ENCODE peak calls at places on chromosomes 4 and X, in five cellular contexts. One of them, this sample, is unnamed. For H3K4me1, the result is how much of the 10 kb centered on the place peaks cover.

GRCh38 chr4:163697121-163697520 is 202.6 kb downstream of the TMA16 start:
- DNase-seq in IMR-90: peak
- DNase-seq in mammary epithelial cell: peak
- DNase-seq in spleen: no peak
- DNase-seq in tibial artery: no peak
- DNase-seq in this sample: no peak

GRCh38 chr4:74886490-74886889 is 46.4 kb upstream of the PARM1 start:
- DNase-seq in IMR-90: peak
- DNase-seq in mammary epithelial cell: peak
- DNase-seq in spleen: no peak
- DNase-seq in tibial artery: no peak
- DNase-seq in this sample: peak

GRCh38 chrX:129318375-129318774 is 204.9 kb downstream of the SMARCA1 start:
- DNase-seq in IMR-90: peak
- DNase-seq in mammary epithelial cell: peak
- DNase-seq in spleen: no peak
- DNase-seq in tibial artery: no peak
- DNase-seq in this sample: peak

GRCh38 chrX:63686878-63687714 is 97.9 kb downstream of the ARHGEF9 start:
- DNase-seq in IMR-90: peak
- DNase-seq in mammary epithelial cell: peak
- DNase-seq in spleen: no peak
- DNase-seq in tibial artery: no peak
- DNase-seq in this sample: peak

GRCh38 chr4:52102587-52102986 is 51.5 kb downstream of the SPATA18 start:
- DNase-seq in IMR-90: peak
- DNase-seq in mammary epithelial cell: peak
- DNase-seq in spleen: no peak
- DNase-seq in tibial artery: no peak
- DNase-seq in this sample: no peak

GRCh38 chr4:141425124-141425523 is 204.4 kb downstream of the ZNF330 start:
- DNase-seq in IMR-90: peak
- DNase-seq in mammary epithelial cell: peak
- DNase-seq in spleen: no peak
- DNase-seq in tibial artery: no peak
- DNase-seq in this sample: no peak

GRCh38 chr4:10082047-10082446 is 34.6 kb downstream of the WDR1 start:
- DNase-seq in IMR-90: no peak
- DNase-seq in mammary epithelial cell: no peak
- DNase-seq in spleen: peak
- DNase-seq in tibial artery: peak
- DNase-seq in this sample: no peak

GRCh38 chrX:100944601-100945000 is 15.9 kb upstream of the XKRX start:
- DNase-seq in IMR-90: no peak
- DNase-seq in mammary epithelial cell: no peak
- DNase-seq in spleen: no peak
- DNase-seq in tibial artery: no peak
- DNase-seq in this sample: no peak

GRCh38 chrX:86047174-86047991 is at the start of gene CHM:
- DNase-seq in IMR-90: peak
- DNase-seq in mammary epithelial cell: peak
- DNase-seq in spleen: peak
- DNase-seq in tibial artery: peak
- DNase-seq in this sample: peak

GRCh38 chr4:138310498-138310897 is 68.3 kb upstream of the SLC7A11 start:
- DNase-seq in IMR-90: peak
- DNase-seq in mammary epithelial cell: peak
- DNase-seq in spleen: no peak
- DNase-seq in tibial artery: no peak
- DNase-seq in this sample: no peak

GRCh38 chrX:150202641-150203248 is 160.4 kb upstream of the MAMLD1 start:
- DNase-seq in IMR-90: peak
- DNase-seq in mammary epithelial cell: peak
- DNase-seq in spleen: peak
- DNase-seq in tibial artery: peak
- DNase-seq in this sample: no peak

GRCh38 chrX:46782034-46782433 is 23.1 kb upstream of the SLC9A7 start:
- DNase-seq in IMR-90: no peak
- DNase-seq in mammary epithelial cell: no peak
- DNase-seq in spleen: no peak
- DNase-seq in tibial artery: no peak
- DNase-seq in this sample: no peak

GRCh38 chrX:20515841-20516461 is 249.2 kb upstream of the RPS6KA3 start:
- DNase-seq in IMR-90: peak
- DNase-seq in mammary epithelial cell: peak
- DNase-seq in spleen: no peak
- DNase-seq in tibial artery: no peak
- DNase-seq in this sample: peak

GRCh38 chr4:8072235-8072968 is 86.2 kb downstream of the ABLIM2 start:
- DNase-seq in IMR-90: no peak
- DNase-seq in mammary epithelial cell: no peak
- DNase-seq in spleen: no peak
- DNase-seq in tibial artery: no peak
- DNase-seq in this sample: no peak

GRCh38 chr4:5969777-5970176 is 48.5 kb downstream of the C4orf50 start:
- DNase-seq in IMR-90: no peak
- DNase-seq in mammary epithelial cell: no peak
- DNase-seq in spleen: no peak
- DNase-seq in tibial artery: no peak
- DNase-seq in this sample: no peak

GRCh38 chr4:121936101-121936500 is 15.8 kb downstream of the TRPC3 start:
- DNase-seq in IMR-90: peak
- DNase-seq in mammary epithelial cell: no peak
- DNase-seq in spleen: no peak
- DNase-seq in tibial artery: no peak
- DNase-seq in this sample: no peak

GRCh38 chrX:3697701-3698279 is 15.7 kb downstream of the PRKX start:
- DNase-seq in IMR-90: peak
- DNase-seq in mammary epithelial cell: peak
- DNase-seq in spleen: no peak
- DNase-seq in tibial artery: peak
- DNase-seq in this sample: peak

GRCh38 chr4:7276538-7276937 is 84.2 kb downstream of the SORCS2 start:
- DNase-seq in IMR-90: no peak
- DNase-seq in mammary epithelial cell: no peak
- DNase-seq in spleen: no peak
- DNase-seq in tibial artery: no peak
- DNase-seq in this sample: no peak

GRCh38 chrX:16239211-16239610 is 71.9 kb downstream of the MAGEB17 start:
- DNase-seq in IMR-90: peak
- DNase-seq in mammary epithelial cell: peak
- DNase-seq in spleen: no peak
- DNase-seq in tibial artery: no peak
- DNase-seq in this sample: no peak

GRCh38 chr4:52076731-52077130 is 25.6 kb downstream of the SPATA18 start:
- DNase-seq in IMR-90: no peak
- DNase-seq in mammary epithelial cell: no peak
- DNase-seq in spleen: peak
- DNase-seq in tibial artery: no peak
- DNase-seq in this sample: peak

GRCh38 chr4:108384544-108384943 is 215.8 kb upstream of the LEF1 start:
- DNase-seq in IMR-90: no peak
- DNase-seq in mammary epithelial cell: no peak
- DNase-seq in spleen: no peak
- DNase-seq in tibial artery: no peak
- DNase-seq in this sample: no peak

GRCh38 chr4:56764775-56765174 is 56.7 kb downstream of the SPINK2 start:
- DNase-seq in IMR-90: peak
- DNase-seq in mammary epithelial cell: no peak
- DNase-seq in spleen: no peak
- DNase-seq in tibial artery: no peak
- DNase-seq in this sample: peak

GRCh38 chr4:55549888-55550287 is 3.2 kb upstream of the CLOCK start:
- DNase-seq in IMR-90: peak
- DNase-seq in mammary epithelial cell: peak
- DNase-seq in spleen: no peak
- DNase-seq in tibial artery: no peak
- DNase-seq in this sample: peak
- H3K27ac ChIP-seq in IMR-90: no peak
- H3K27ac ChIP-seq in mammary epithelial cell: peak
- H3K27ac ChIP-seq in spleen: no peak
- H3K27ac ChIP-seq in tibial artery: no peak
- H3K27ac ChIP-seq in this sample: no peak

DNA sequence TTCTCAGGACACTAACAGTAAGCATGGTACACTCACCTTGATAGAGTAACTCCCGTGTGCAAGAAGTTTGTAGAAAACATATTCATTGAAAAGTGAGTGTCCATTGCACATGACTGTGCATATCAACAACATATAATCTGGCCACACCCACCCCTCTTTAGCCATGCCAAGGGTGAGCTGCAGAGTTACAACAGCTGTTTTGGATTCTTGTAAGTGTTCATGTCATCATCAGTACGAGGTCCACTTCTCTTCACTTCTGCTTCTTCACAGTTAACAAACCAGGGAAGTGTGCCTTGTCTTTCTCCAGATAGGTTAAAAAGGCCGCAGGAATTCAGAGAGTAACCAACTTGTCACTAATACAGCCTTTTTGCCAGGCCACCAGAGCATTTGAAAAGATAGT is 116.6 kb downstream of the IRF2 start:
- DNase-seq in IMR-90: no peak
- DNase-seq in mammary epithelial cell: no peak
- DNase-seq in spleen: no peak
- DNase-seq in tibial artery: no peak
- DNase-seq in this sample: no peak
- H3K4me1 ChIP-seq in IMR-90: under half
- H3K4me1 ChIP-seq in mammary epithelial cell: under half
- H3K4me1 ChIP-seq in spleen: half or more
- H3K4me1 ChIP-seq in tibial artery: half or more
- H3K4me1 ChIP-seq in this sample: under half

GRCh38 chrX:147848009-147848408 is 63.7 kb upstream of the FMR1 start:
- DNase-seq in IMR-90: no peak
- DNase-seq in mammary epithelial cell: no peak
- DNase-seq in spleen: no peak
- DNase-seq in tibial artery: no peak
- DNase-seq in this sample: no peak
- H3K27ac ChIP-seq in IMR-90: no peak
- H3K27ac ChIP-seq in mammary epithelial cell: no peak
- H3K27ac ChIP-seq in spleen: no peak
- H3K27ac ChIP-seq in tibial artery: no peak
- H3K27ac ChIP-seq in this sample: no peak

GRCh38 chr4:41471126-41471665 is 66.8 kb upstream of the LIMCH1 start:
- DNase-seq in IMR-90: no peak
- DNase-seq in mammary epithelial cell: no peak
- DNase-seq in spleen: no peak
- DNase-seq in tibial artery: no peak
- DNase-seq in this sample: no peak

GRCh38 chr4:41465135-41465761 is 72.7 kb upstream of the LIMCH1 start:
- DNase-seq in IMR-90: no peak
- DNase-seq in mammary epithelial cell: no peak
- DNase-seq in spleen: no peak
- DNase-seq in tibial artery: no peak
- DNase-seq in this sample: no peak

GRCh38 chr4:41471672-41472071 is 66.3 kb upstream of the LIMCH1 start:
- DNase-seq in IMR-90: no peak
- DNase-seq in mammary epithelial cell: no peak
- DNase-seq in spleen: no peak
- DNase-seq in tibial artery: no peak
- DNase-seq in this sample: no peak

GRCh38 chr4:41468122-41468521 is 69.8 kb upstream of the LIMCH1 start:
- DNase-seq in IMR-90: no peak
- DNase-seq in mammary epithelial cell: no peak
- DNase-seq in spleen: no peak
- DNase-seq in tibial artery: no peak
- DNase-seq in this sample: no peak

GRCh38 chr4:41466249-41466648 is 71.7 kb upstream of the LIMCH1 start:
- DNase-seq in IMR-90: no peak
- DNase-seq in mammary epithelial cell: no peak
- DNase-seq in spleen: no peak
- DNase-seq in tibial artery: no peak
- DNase-seq in this sample: no peak
- H3K4me1 ChIP-seq in IMR-90: under half
- H3K4me1 ChIP-seq in mammary epithelial cell: under half
- H3K4me1 ChIP-seq in spleen: under half
- H3K4me1 ChIP-seq in tibial artery: under half
- H3K4me1 ChIP-seq in this sample: under half

GRCh38 chr4:105158837-105159236 is 12.2 kb downstream of the TET2 start:
- DNase-seq in IMR-90: peak
- DNase-seq in mammary epithelial cell: no peak
- DNase-seq in spleen: no peak
- DNase-seq in tibial artery: peak
- DNase-seq in this sample: no peak

GRCh38 chr4:105150511-105150910 is 3.8 kb downstream of the TET2 start:
- DNase-seq in IMR-90: peak
- DNase-seq in mammary epithelial cell: no peak
- DNase-seq in spleen: no peak
- DNase-seq in tibial artery: no peak
- DNase-seq in this sample: peak

GRCh38 chr4:105153749-105154148 is 7.1 kb downstream of the TET2 start:
- DNase-seq in IMR-90: no peak
- DNase-seq in mammary epithelial cell: no peak
- DNase-seq in spleen: no peak
- DNase-seq in tibial artery: no peak
- DNase-seq in this sample: no peak

GRCh38 chr4:105154576-105154975 is 7.9 kb downstream of the TET2 start:
- DNase-seq in IMR-90: no peak
- DNase-seq in mammary epithelial cell: no peak
- DNase-seq in spleen: no peak
- DNase-seq in tibial artery: no peak
- DNase-seq in this sample: no peak

GRCh38 chr4:105155426-105155825 is 8.8 kb downstream of the TET2 start:
- DNase-seq in IMR-90: peak
- DNase-seq in mammary epithelial cell: no peak
- DNase-seq in spleen: no peak
- DNase-seq in tibial artery: no peak
- DNase-seq in this sample: no peak
- H3K27ac ChIP-seq in IMR-90: no peak
- H3K27ac ChIP-seq in mammary epithelial cell: no peak
- H3K27ac ChIP-seq in spleen: no peak
- H3K27ac ChIP-seq in tibial artery: no peak
- H3K27ac ChIP-seq in this sample: no peak

DNA sequence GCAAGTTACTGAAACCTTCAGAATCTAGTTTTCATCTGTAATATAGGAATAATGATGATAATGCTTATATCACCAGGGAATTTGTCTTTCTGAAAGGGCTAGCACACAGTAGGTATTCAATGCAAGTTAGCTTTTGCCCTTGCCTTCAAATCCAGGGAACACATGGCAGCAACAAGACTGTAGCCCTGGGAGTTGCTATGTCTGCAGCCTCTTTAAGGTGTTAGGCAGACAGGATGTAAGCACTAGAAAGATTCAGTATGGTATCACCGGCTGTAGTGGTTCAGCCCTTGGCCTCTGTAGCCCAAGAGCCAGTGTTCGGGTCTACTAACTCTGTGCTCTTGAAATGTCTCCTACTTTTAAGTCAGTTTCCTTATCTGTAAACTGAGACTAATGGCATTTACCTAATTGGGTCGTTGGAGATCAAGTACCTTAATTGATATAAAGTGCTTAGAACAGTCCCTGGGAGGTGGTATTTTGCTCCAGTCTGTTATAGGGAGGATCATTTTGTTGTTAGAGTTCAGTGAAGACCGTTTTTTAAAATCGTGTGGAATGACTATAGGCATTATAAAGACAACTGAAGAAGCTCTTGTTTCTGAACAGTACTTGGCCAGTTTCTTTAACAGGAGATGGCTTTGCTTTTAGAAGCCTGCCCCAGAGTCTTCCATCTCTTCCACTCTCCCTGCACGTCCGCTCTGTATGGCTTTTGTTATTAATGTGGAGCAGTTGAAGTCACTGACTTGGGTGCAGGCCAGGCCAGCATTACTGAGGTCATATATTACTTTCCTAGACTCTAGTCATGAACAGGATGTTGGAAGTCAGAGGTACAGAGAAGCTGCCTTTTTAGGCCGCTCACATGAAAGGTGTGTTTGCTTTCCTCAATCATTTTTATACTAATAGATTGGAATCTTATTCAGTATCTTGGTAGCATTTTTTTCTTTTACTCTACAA is 44.8 kb downstream of the GAB1 start:
- DNase-seq in IMR-90: peak
- DNase-seq in mammary epithelial cell: peak
- DNase-seq in spleen: no peak
- DNase-seq in tibial artery: peak
- DNase-seq in this sample: peak
- H3K4me1 ChIP-seq in IMR-90: under half
- H3K4me1 ChIP-seq in mammary epithelial cell: under half
- H3K4me1 ChIP-seq in spleen: half or more
- H3K4me1 ChIP-seq in tibial artery: half or more
- H3K4me1 ChIP-seq in this sample: half or more

This sample was measured in cardiac muscle cell.